ENCODE peak calls at places on chromosome 16, in five cellular contexts. S, X, W, P and K are unnamed samples.

GRCh38 chr16:2859686-2860265 is 1.8 kb upstream of the PRSS22 start:
- DNase-seq in S (no peak), X (no peak), W (no peak), P (no peak), K (no peak)

GRCh38 chr16:71402674-71403073 is 39.2 kb downstream of the TLE7 start:
- DNase-seq in S (no peak), X (no peak), W (no peak), P (no peak), K (no peak)

GRCh38 chr16:4369006-4369766 is 2.5 kb upstream of the VASN start:
- DNase-seq in S (no peak), X (no peak), W (no peak), P (no peak), K (peak; percentile 82)

GRCh38 chr16:67726106-67727034 is 7.3 kb upstream of the GFOD2 start:
- DNase-seq in S (peak; percentile 79), X (no peak), W (no peak), P (no peak), K (no peak)

GRCh38 chr16:11079657-11080187 is 135.4 kb downstream of the CLEC16A start:
- DNase-seq in S (no peak), X (no peak), W (no peak), P (no peak), K (peak; percentile 77)

GRCh38 chr16:84061236-84061830 is 18.7 kb upstream of the SLC38A8 start:
- DNase-seq in S (no peak), X (no peak), W (no peak), P (no peak), K (no peak)

GRCh38 chr16:31700200-31700529 is 172.5 kb downstream of the AHSP start:
- DNase-seq in S (no peak), X (peak; percentile 94), W (peak; percentile 65), P (no peak), K (peak; percentile 92)

GRCh38 chr16:78452030-78452429 is 352.6 kb downstream of the WWOX start:
- DNase-seq in S (no peak), X (no peak), W (no peak), P (no peak), K (no peak)

GRCh38 chr16:4370570-4371480 is 823 bp upstream of the VASN start:
- DNase-seq in S (peak; percentile 73), X (peak; percentile 78), W (no peak), P (no peak), K (no peak)

GRCh38 chr16:83045790-83046189 is 419.0 kb downstream of the CDH13 start:
- DNase-seq in S (no peak), X (no peak), W (no peak), P (no peak), K (no peak)

GRCh38 chr16:85350973-85351372 is 238.7 kb upstream of the CIBAR2 start:
- DNase-seq in S (no peak), X (no peak), W (no peak), P (no peak), K (peak; percentile 88)

GRCh38 chr16:1820973-1821290 is 5.7 kb downstream of the HAGH start:
- DNase-seq in S (no peak), X (no peak), W (no peak), P (no peak), K (no peak)

GRCh38 chr16:55491691-55492090 is 12.7 kb downstream of the MMP2 start:
- DNase-seq in S (no peak), X (no peak), W (no peak), P (no peak), K (no peak)

GRCh38 chr16:55494994-55495421 is 13.9 kb upstream of the LPCAT2 start:
- DNase-seq in S (peak; percentile 49), X (no peak), W (no peak), P (no peak), K (peak; percentile 77)

GRCh38 chr16:55490301-55490700 is 11.3 kb downstream of the MMP2 start:
- DNase-seq in S (no peak), X (no peak), W (no peak), P (no peak), K (no peak)

GRCh38 chr16:55495616-55496289 is 13.1 kb upstream of the LPCAT2 start:
- DNase-seq in S (peak; percentile 65), X (no peak), W (no peak), P (no peak), K (no peak)

GRCh38 chr16:55492756-55493380 is 13.9 kb downstream of the MMP2 start:
- DNase-seq in S (no peak), X (no peak), W (no peak), P (no peak), K (no peak)
- H2AFZ ChIP-seq in S (no peak overlapping the region), X (no peak overlapping the region), W (no peak overlapping the region), P (no peak overlapping the region), K (no peak overlapping the region)

GRCh38 chr16:57376313-57376818 is 4.1 kb downstream of the CX3CL1 start:
- DNase-seq in S (no peak), X (no peak), W (no peak), P (no peak), K (no peak)

GRCh38 chr16:57371494-57372371 is 557 bp upstream of the CX3CL1 start:
- DNase-seq in S (no peak), X (no peak), W (no peak), P (no peak), K (no peak)

GRCh38 chr16:57372372-57373116 is at the start of gene CX3CL1:
- DNase-seq in S (peak; percentile 99), X (no peak), W (no peak), P (no peak), K (peak; percentile 92)

GRCh38 chr16:57373117-57373947 is 1.0 kb downstream of the CX3CL1 start:
- DNase-seq in S (peak; percentile 43), X (no peak), W (no peak), P (no peak), K (no peak)

DNA sequence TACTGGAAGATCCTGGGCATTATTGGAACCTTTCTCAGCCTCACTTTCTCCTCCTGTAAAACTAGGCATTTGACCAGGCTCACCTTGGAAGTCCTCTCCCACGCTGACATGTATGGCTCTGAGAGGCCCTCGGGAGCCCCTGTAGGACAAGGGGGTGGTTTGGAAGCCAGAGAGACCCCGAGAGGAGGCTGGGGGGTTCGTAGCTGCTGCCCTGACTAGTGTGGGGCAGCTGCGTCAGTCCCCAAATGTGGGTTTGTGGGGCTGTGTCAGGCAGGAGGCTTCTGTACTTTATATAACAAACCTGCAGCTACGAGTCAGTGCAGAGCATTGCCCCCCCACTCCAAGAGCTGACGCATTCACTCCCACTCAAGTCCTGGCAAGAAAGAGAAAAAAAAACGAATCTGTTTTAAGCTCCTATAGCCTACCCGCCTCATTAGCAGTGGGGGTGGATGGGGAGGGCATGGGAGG is 1.8 kb downstream of the CX3CL1 start:
- DNase-seq in S (no peak), X (no peak), W (no peak), P (no peak), K (no peak)
- TF ChIP-seq GABPA in S (no peak), X (no peak), W (no peak), P (no peak), K (no peak)

GRCh38 chr16:86566601-86566965 is at the start of gene FOXC2:
- DNase-seq in S (no peak), X (peak; percentile 68), W (no peak), P (no peak), K (peak; percentile 75)
- H2AFZ ChIP-seq in S (no peak within 1 kb of the TSS), X (no peak within 1 kb of the TSS), W (no peak within 1 kb of the TSS), P (no peak within 1 kb of the TSS), K (peak within 1 kb of the TSS; percentile 50)

GRCh38 chr16:23026777-23027362 is 122.4 kb downstream of the USP31 start:
- DNase-seq in S (peak; percentile 37), X (no peak), W (no peak), P (no peak), K (no peak)
- TF ChIP-seq GABPA in S (no peak), X (no peak), W (no peak), P (no peak), K (no peak)